ENCODE peak calls at places on chromosomes 6 and 20, in six cellular contexts. R is prostate gland, J is vagina, P is transverse colon, S is breast epithelium, H is GM12878. D is an unnamed sample.

GRCh38 chr6:42938987-42939809 is 9.9 kb downstream of the CNPY3 start:
- DNase-seq in S (no peak), R (no peak), J (no peak), H (no peak), P (no peak), D (no peak)

GRCh38 chr6:48766349-48766748 is 655.4 kb upstream of the PTCHD4 start:
- DNase-seq in S (no peak), H (no peak), P (no peak), J (no peak), R (no peak), D (no peak)

GRCh38 chr6:92879526-92879925 is 539.8 kb downstream of the EPHA7 start:
- DNase-seq in H (no peak), R (no peak), S (no peak), J (no peak), P (no peak), D (no peak)

GRCh38 chr6:125444234-125444949 is 142.6 kb upstream of the HDDC2 start:
- DNase-seq in J (no peak), R (no peak), S (no peak), H (no peak), P (peak; percentile 10), D (peak; percentile 67)

GRCh38 chr20:58741384-58741783 is 48.8 kb downstream of the NPEPL1 start:
- DNase-seq in P (no peak), H (no peak), J (no peak), R (no peak), S (no peak), D (no peak)

GRCh38 chr6:79277109-79277508 is 42.6 kb upstream of the HMGN3 start:
- DNase-seq in R (no peak), P (no peak), H (no peak), S (no peak), J (no peak), D (no peak)

GRCh38 chr6:100479180-100480035 is 14.7 kb upstream of the SIM1 start:
- DNase-seq in J (no peak), H (peak; percentile 34), R (no peak), S (no peak), P (no peak), D (no peak)

GRCh38 chr6:159819932-159820640 is 20.0 kb downstream of the PNLDC1 start:
- DNase-seq in P (no peak), R (no peak), J (no peak), H (no peak), S (no peak), D (no peak)

GRCh38 chr6:14763139-14763538 is 482.7 kb upstream of the JARID2 start:
- DNase-seq in J (no peak), R (no peak), S (no peak), H (no peak), P (no peak), D (no peak)

GRCh38 chr6:43107344-43108062 is 31.4 kb downstream of the PTK7 start:
- DNase-seq in J (no peak), H (no peak), R (no peak), S (no peak), P (no peak), D (no peak)

GRCh38 chr20:6731951-6732580 is 35.4 kb upstream of the BMP2 start:
- DNase-seq in P (peak; percentile 24), R (no peak), S (no peak), J (no peak), H (no peak), D (peak; percentile 83)

DNA sequence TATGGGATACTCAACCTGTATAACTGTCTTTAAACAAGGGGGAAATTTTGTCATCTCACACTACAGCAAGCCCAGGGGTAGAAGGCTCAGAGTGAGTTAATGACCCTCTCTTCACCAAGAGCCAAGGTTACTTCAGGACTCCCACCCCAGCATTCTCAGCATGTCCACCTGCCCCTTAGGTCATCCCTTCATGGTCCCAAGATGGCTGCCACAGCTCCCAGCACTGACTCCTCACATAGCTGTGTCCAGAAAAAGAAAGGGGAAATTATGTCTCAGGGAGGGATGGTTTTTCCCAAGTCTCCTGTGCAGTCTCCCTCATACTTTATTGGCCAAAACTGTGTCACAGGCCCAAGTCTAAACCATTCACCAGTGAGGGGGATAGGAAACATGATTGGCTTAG is 36.9 kb downstream of the HM13 start:
- DNase-seq in H (no peak), P (no peak), S (no peak), J (no peak), R (no peak), D (no peak)
- TF ChIP-seq POLR2AphosphoS5 in H (no peak), P (no peak), S (no peak), J (no peak), R (no peak), D (no peak)

GRCh38 chr6:7409740-7410139 is 20.1 kb downstream of the RIOK1 start:
- DNase-seq in P (no peak), S (no peak), R (no peak), H (no peak), J (no peak), D (no peak)

GRCh38 chr6:7411328-7411727 is 21.7 kb downstream of the RIOK1 start:
- DNase-seq in H (no peak), S (no peak), J (no peak), R (no peak), P (no peak), D (no peak)

GRCh38 chr6:7410801-7411200 is 21.2 kb downstream of the RIOK1 start:
- DNase-seq in S (no peak), P (no peak), R (no peak), H (no peak), J (no peak), D (no peak)

GRCh38 chr6:7414811-7415210 is 25.2 kb downstream of the RIOK1 start:
- DNase-seq in J (no peak), P (no peak), R (no peak), H (no peak), S (no peak), D (no peak)

GRCh38 chr6:7413151-7413823 is 23.7 kb downstream of the RIOK1 start:
- DNase-seq in S (no peak), R (no peak), J (no peak), H (no peak), P (no peak), D (no peak)
- H3K27ac ChIP-seq in S (no peak overlapping the region), R (no peak overlapping the region), J (no peak overlapping the region), H (no peak overlapping the region), P (peak overlapping the region; percentile 35), D (no peak overlapping the region)

DNA sequence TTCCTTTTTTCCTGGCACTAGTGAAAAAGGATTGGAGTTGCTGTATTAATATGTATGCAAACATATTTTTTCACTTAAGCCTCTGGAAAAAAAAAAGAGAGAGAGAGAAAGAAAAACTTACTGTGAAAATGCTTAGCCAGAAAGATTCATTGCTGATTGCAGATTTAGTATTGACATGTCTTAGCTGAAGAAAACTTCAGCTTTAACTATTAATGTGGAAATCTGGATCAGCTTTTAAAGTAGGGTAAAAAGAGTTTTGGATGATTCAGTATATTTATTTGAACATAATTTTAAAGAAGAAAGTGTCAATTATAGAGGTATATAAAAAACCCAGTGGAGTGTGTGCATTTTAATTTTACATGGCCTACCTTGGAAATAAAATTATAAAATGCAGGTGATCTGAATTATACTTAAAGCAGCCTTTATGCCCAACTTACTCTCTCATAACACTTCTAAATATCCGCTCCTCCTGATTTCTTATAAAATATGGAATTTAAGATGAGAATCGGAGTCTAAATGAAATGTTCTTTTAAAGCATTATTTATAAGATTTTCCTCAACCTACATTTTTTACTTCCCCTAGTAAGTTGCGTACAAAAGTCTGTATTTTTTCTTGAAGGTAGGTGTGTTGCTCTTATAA is 3.6 kb downstream of the CITED2 start:
- DNase-seq in J (no peak), P (no peak), R (no peak), S (no peak), H (no peak), D (no peak)
- H3K9me3 ChIP-seq in J (no peaks in the 10 kb centered on the region), P (no peaks in the 10 kb centered on the region), R (no peaks in the 10 kb centered on the region), S (no peaks in the 10 kb centered on the region), H (no peaks in the 10 kb centered on the region), D (no peaks in the 10 kb centered on the region)

DNA sequence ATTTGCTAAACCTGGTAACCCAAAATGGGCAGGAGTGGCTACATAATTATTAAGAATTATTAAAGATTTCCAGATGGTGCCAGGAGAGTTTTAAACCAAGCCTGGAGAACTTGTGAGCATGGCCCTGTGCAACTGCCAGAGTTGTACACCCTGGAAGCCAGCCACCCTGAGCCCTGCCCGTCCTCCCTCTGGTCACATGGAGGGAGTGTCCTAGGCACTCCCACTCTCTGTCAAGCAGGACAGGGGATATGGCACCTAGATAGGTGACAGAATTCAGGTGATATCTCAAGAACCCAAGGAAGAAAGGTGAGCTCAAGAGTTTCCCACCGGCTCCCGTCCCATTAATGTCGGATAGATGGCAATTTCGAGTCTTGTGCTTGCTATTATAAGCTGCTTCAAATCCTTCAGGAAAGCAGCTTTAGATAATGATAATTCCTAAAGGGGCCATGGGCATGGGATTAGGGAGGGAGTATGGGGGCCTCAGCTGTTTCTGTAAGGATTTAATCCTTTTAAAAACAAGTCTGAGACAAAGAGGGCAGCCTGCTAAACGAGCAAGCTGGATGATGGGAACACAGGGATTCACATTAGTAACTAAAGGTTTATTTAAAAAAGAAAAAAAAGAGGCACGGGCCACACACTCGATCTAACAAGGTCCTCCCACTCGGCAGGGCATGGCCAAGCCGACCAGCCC is 169.1 kb downstream of the BMP7 start:
- DNase-seq in R (no peak), J (no peak), H (no peak), S (no peak), P (no peak), D (no peak)
- TF ChIP-seq POLR2AphosphoS5 in R (no peak), J (no peak), H (no peak), S (no peak), P (no peak), D (no peak)

GRCh38 chr6:129138739-129139405 is 255.9 kb downstream of the LAMA2 start:
- DNase-seq in R (no peak), S (no peak), J (no peak), H (no peak), P (no peak), D (no peak)
- H3K27ac ChIP-seq in R (no peak overlapping the region), S (peak overlapping the region; percentile 83), J (peak overlapping the region; percentile 37), H (no peak overlapping the region), P (no peak overlapping the region), D (peak overlapping the region; percentile 51)

GRCh38 chr6:139882234-139882633 is 507.8 kb upstream of the CITED2 start:
- DNase-seq in P (no peak), J (no peak), S (no peak), H (no peak), R (no peak), D (no peak)

GRCh38 chr6:139881728-139882211 is 507.3 kb upstream of the CITED2 start:
- DNase-seq in S (no peak), H (no peak), P (peak; percentile 55), R (peak; percentile 34), J (no peak), D (no peak)

GRCh38 chr6:139877828-139878405 is 503.5 kb upstream of the CITED2 start:
- DNase-seq in H (no peak), P (no peak), S (no peak), R (no peak), J (no peak), D (no peak)

GRCh38 chr6:139881251-139881650 is 506.8 kb upstream of the CITED2 start:
- DNase-seq in H (no peak), R (no peak), J (no peak), P (no peak), S (no peak), D (no peak)

GRCh38 chr6:139879823-139880356 is 505.4 kb upstream of the CITED2 start:
- DNase-seq in S (no peak), J (no peak), R (no peak), H (no peak), P (no peak), D (no peak)
- H3K9me3 ChIP-seq in S (no peaks in the 10 kb centered on the region), J (no peaks in the 10 kb centered on the region), R (no peaks in the 10 kb centered on the region), H (no peaks in the 10 kb centered on the region), P (no peaks in the 10 kb centered on the region), D (no peaks in the 10 kb centered on the region)

GRCh38 chr6:89144358-89145041 is 1.4 kb upstream of the PM20D2 start:
- DNase-seq in R (no peak), J (no peak), P (no peak), H (no peak), S (no peak), D (no peak)
- TF ChIP-seq POLR2AphosphoS5 in R (no peak), J (no peak), P (no peak), H (no peak), S (no peak), D (no peak)

GRCh38 chr20:2693286-2693995 is 861 bp downstream of the EBF4 start:
- DNase-seq in R (peak; percentile 32), J (no peak), H (no peak), P (peak; percentile 36), S (no peak), D (peak; percentile 77)
- H3K27ac ChIP-seq in R (no peak overlapping the region), J (peak overlapping the region; percentile 62), H (no peak overlapping the region), P (peak overlapping the region; percentile 64), S (peak overlapping the region; percentile 92), D (peak overlapping the region; percentile 74)